ENCODE peak calls at places on chromosomes 2 and 18, in six cellular contexts. One of them, this sample, is unnamed.

GRCh38 chr2:69298261-69298660 is 88.8 kb downstream of the GFPT1 start:
- DNase-seq in adrenal gland: peak; percentile 80
- DNase-seq in uterus: no peak
- DNase-seq in breast epithelium: no peak
- DNase-seq in GM12878: no peak
- DNase-seq in tibial nerve: no peak
- DNase-seq in this sample: no peak

GRCh38 chr2:132733119-132733518 is 63.1 kb upstream of the LYPD1 start:
- DNase-seq in GM12878: no peak
- DNase-seq in uterus: no peak
- DNase-seq in tibial nerve: no peak
- DNase-seq in adrenal gland: no peak
- DNase-seq in breast epithelium: no peak
- DNase-seq in this sample: no peak

GRCh38 chr2:12270876-12271588 is 445.7 kb upstream of the TRIB2 start:
- DNase-seq in breast epithelium: no peak
- DNase-seq in GM12878: no peak
- DNase-seq in adrenal gland: no peak
- DNase-seq in uterus: no peak
- DNase-seq in tibial nerve: no peak
- DNase-seq in this sample: no peak

GRCh38 chr2:6965071-6965795 is 48.0 kb downstream of the RNF144A start:
- DNase-seq in adrenal gland: no peak
- DNase-seq in breast epithelium: no peak
- DNase-seq in uterus: no peak
- DNase-seq in GM12878: no peak
- DNase-seq in tibial nerve: no peak
- DNase-seq in this sample: no peak

GRCh38 chr2:224850081-224850480 is 133.9 kb upstream of the CCDC195 start:
- DNase-seq in tibial nerve: no peak
- DNase-seq in breast epithelium: no peak
- DNase-seq in adrenal gland: no peak
- DNase-seq in GM12878: no peak
- DNase-seq in uterus: no peak
- DNase-seq in this sample: no peak

GRCh38 chr2:102301867-102302362 is 9.4 kb upstream of the IL1RL1 start:
- DNase-seq in adrenal gland: no peak
- DNase-seq in GM12878: peak; percentile 47
- DNase-seq in breast epithelium: no peak
- DNase-seq in uterus: no peak
- DNase-seq in tibial nerve: no peak
- DNase-seq in this sample: no peak

GRCh38 chr18:58042826-58043362 is 1.1 kb upstream of the NEDD4L start:
- DNase-seq in adrenal gland: no peak
- DNase-seq in tibial nerve: no peak
- DNase-seq in uterus: no peak
- DNase-seq in breast epithelium: no peak
- DNase-seq in GM12878: no peak
- DNase-seq in this sample: no peak

GRCh38 chr2:72289283-72289682 is 141.6 kb upstream of the CYP26B1 start:
- DNase-seq in GM12878: no peak
- DNase-seq in uterus: no peak
- DNase-seq in tibial nerve: no peak
- DNase-seq in breast epithelium: no peak
- DNase-seq in adrenal gland: no peak
- DNase-seq in this sample: no peak

GRCh38 chr2:21267232-21267835 is 143.6 kb downstream of the TDRD15 start:
- DNase-seq in GM12878: no peak
- DNase-seq in adrenal gland: no peak
- DNase-seq in breast epithelium: no peak
- DNase-seq in tibial nerve: peak; percentile 32
- DNase-seq in uterus: no peak
- DNase-seq in this sample: no peak

GRCh38 chr2:54437588-54437987 is 18.5 kb upstream of the SPTBN1 start:
- DNase-seq in breast epithelium: no peak
- DNase-seq in uterus: no peak
- DNase-seq in adrenal gland: no peak
- DNase-seq in GM12878: no peak
- DNase-seq in tibial nerve: no peak
- DNase-seq in this sample: no peak

GRCh38 chr18:77651441-77651840 is 401.8 kb downstream of the GALR1 start:
- DNase-seq in adrenal gland: no peak
- DNase-seq in tibial nerve: no peak
- DNase-seq in GM12878: no peak
- DNase-seq in uterus: no peak
- DNase-seq in breast epithelium: no peak
- DNase-seq in this sample: no peak

GRCh38 chr2:54608224-54608623 is 115.2 kb upstream of the EML6 start:
- DNase-seq in adrenal gland: no peak
- DNase-seq in GM12878: no peak
- DNase-seq in uterus: no peak
- DNase-seq in tibial nerve: no peak
- DNase-seq in breast epithelium: no peak
- DNase-seq in this sample: peak; percentile 12

GRCh38 chr18:57909620-57910019 is 106.5 kb upstream of the ATP8B1 start:
- DNase-seq in GM12878: no peak
- DNase-seq in breast epithelium: no peak
- DNase-seq in tibial nerve: no peak
- DNase-seq in adrenal gland: no peak
- DNase-seq in uterus: no peak
- DNase-seq in this sample: no peak

GRCh38 chr2:5981241-5982055 is 289.3 kb downstream of the SOX11 start:
- DNase-seq in breast epithelium: no peak
- DNase-seq in uterus: no peak
- DNase-seq in adrenal gland: no peak
- DNase-seq in tibial nerve: no peak
- DNase-seq in GM12878: no peak
- DNase-seq in this sample: no peak

GRCh38 chr2:1480671-1481076 is 67.4 kb downstream of the TPO start:
- DNase-seq in GM12878: no peak
- DNase-seq in tibial nerve: no peak
- DNase-seq in adrenal gland: no peak
- DNase-seq in uterus: no peak
- DNase-seq in breast epithelium: no peak
- DNase-seq in this sample: no peak

GRCh38 chr2:65227035-65227470 is 578 bp upstream of the ACTR2 start:
- DNase-seq in breast epithelium: no peak
- DNase-seq in GM12878: no peak
- DNase-seq in uterus: peak; percentile 21
- DNase-seq in tibial nerve: no peak
- DNase-seq in adrenal gland: peak; percentile 15
- DNase-seq in this sample: no peak

GRCh38 chr2:105299290-105299689 is 30.2 kb downstream of the TGFBRAP1 start:
- DNase-seq in tibial nerve: no peak
- DNase-seq in GM12878: no peak
- DNase-seq in uterus: no peak
- DNase-seq in breast epithelium: no peak
- DNase-seq in adrenal gland: no peak
- DNase-seq in this sample: no peak

GRCh38 chr2:3243804-3244203 is 133.8 kb downstream of the EIPR1 start:
- DNase-seq in adrenal gland: no peak
- DNase-seq in uterus: no peak
- DNase-seq in GM12878: no peak
- DNase-seq in breast epithelium: no peak
- DNase-seq in tibial nerve: no peak
- DNase-seq in this sample: no peak

GRCh38 chr2:38233231-38233983 is 143.7 kb downstream of the ATL2 start:
- DNase-seq in uterus: no peak
- DNase-seq in adrenal gland: no peak
- DNase-seq in breast epithelium: no peak
- DNase-seq in tibial nerve: no peak
- DNase-seq in GM12878: no peak
- DNase-seq in this sample: peak; percentile 26

GRCh38 chr2:237873961-237874551 is 14.6 kb downstream of the RAMP1 start:
- DNase-seq in tibial nerve: no peak
- DNase-seq in breast epithelium: peak; percentile 45
- DNase-seq in GM12878: no peak
- DNase-seq in adrenal gland: no peak
- DNase-seq in uterus: peak; percentile 16
- DNase-seq in this sample: peak; percentile 17
- H3K4me3 ChIP-seq in tibial nerve: no peak overlapping the region
- H3K4me3 ChIP-seq in breast epithelium: no peak overlapping the region
- H3K4me3 ChIP-seq in GM12878: no peak overlapping the region
- H3K4me3 ChIP-seq in adrenal gland: no peak overlapping the region
- H3K4me3 ChIP-seq in uterus: no peak overlapping the region
- H3K4me3 ChIP-seq in this sample: no peak overlapping the region

DNA sequence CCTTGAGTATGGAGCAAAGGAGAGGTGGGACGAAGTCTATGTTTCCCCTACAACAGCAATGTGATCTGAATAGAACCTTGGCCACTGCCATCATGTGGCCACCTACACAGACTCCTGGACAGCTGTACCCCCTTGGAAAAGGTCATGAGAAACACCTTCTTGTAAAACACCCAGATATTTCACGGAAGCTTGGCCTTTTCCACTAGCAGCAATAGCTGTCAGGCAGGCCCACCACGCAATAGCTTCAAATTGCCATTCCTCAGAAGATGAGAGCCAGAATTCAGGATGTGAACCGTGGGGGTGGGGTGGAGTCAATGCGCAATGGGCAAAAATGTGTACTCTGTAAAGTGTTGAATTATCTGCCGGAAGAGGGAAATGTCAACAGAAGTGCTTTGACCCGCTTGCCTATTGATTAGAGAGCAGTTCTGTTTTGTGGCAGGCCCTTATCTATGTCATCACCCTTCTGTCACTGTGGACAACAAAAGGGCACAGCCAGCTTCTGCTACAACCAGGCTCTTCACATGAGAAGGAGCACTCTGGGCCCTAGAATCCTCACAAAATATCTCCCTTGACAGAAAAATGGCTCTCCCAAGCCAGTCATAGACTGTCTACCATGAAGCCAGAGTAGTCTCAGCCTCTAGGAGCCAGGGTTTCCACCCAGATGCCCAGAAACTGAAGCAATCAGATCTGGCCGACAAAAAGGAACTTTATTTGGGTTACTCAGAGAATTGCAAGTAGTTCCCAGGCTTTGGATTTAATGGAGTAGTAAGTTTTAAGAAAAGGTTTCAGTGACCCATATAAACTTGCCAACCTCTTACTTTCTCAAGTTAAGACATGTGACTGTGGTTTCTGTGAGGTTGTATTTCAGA is 9.5 kb downstream of the INPP1 start:
- DNase-seq in uterus: peak; percentile 23
- DNase-seq in adrenal gland: no peak
- DNase-seq in breast epithelium: no peak
- DNase-seq in tibial nerve: no peak
- DNase-seq in GM12878: no peak
- DNase-seq in this sample: no peak
- TF ChIP-seq POLR2A in uterus: no peak
- TF ChIP-seq POLR2A in adrenal gland: no peak
- TF ChIP-seq POLR2A in breast epithelium: no peak
- TF ChIP-seq POLR2A in tibial nerve: no peak
- TF ChIP-seq POLR2A in GM12878: no peak
- TF ChIP-seq POLR2A in this sample: no peak

DNA sequence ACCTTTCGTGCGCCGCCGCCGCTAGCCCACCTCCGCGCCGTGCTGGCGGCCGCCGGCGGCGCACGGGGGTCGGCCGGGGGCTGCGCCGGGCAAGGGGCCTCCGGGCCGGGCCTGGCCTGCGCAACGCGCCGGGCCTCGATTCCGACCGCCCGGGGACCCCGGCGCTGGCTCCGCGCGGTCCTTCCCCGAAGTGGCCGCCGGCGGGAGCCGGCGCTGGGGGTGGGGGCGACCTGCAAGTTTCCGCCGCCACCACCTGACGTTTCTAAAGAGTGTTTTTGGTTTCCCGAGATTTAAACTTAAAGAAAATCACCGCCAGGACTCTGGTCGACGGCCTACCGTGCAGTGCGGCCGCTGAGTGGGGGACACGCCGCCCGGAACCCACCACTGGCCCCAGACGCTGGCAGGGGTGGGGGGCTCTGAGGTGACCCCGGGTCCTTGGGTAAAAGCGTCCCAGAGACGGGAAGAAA is 3.8 kb upstream of the GATA6 start:
- DNase-seq in GM12878: no peak
- DNase-seq in breast epithelium: no peak
- DNase-seq in adrenal gland: no peak
- DNase-seq in tibial nerve: no peak
- DNase-seq in uterus: no peak
- DNase-seq in this sample: no peak
- H3K4me3 ChIP-seq in GM12878: no peak overlapping the region
- H3K4me3 ChIP-seq in breast epithelium: no peak overlapping the region
- H3K4me3 ChIP-seq in adrenal gland: no peak overlapping the region
- H3K4me3 ChIP-seq in tibial nerve: peak overlapping the region; percentile 21
- H3K4me3 ChIP-seq in uterus: peak overlapping the region; percentile 96
- H3K4me3 ChIP-seq in this sample: peak overlapping the region; percentile 86

GRCh38 chr2:99140056-99140859 is 1.2 kb upstream of the C2orf15 start:
- DNase-seq in breast epithelium: no peak
- DNase-seq in tibial nerve: no peak
- DNase-seq in adrenal gland: no peak
- DNase-seq in uterus: no peak
- DNase-seq in GM12878: no peak
- DNase-seq in this sample: no peak

GRCh38 chr2:99140860-99141109 is 722 bp upstream of the C2orf15 start:
- DNase-seq in adrenal gland: no peak
- DNase-seq in uterus: no peak
- DNase-seq in tibial nerve: no peak
- DNase-seq in breast epithelium: no peak
- DNase-seq in GM12878: no peak
- DNase-seq in this sample: no peak

GRCh38 chr2:99139003-99139402 is 2.5 kb upstream of the C2orf15 start:
- DNase-seq in uterus: no peak
- DNase-seq in tibial nerve: no peak
- DNase-seq in GM12878: no peak
- DNase-seq in breast epithelium: no peak
- DNase-seq in adrenal gland: no peak
- DNase-seq in this sample: no peak

GRCh38 chr2:99141110-99142108 is at the start of gene C2orf15:
- DNase-seq in tibial nerve: peak; percentile 84
- DNase-seq in uterus: peak; percentile 94
- DNase-seq in GM12878: peak; percentile 80
- DNase-seq in adrenal gland: peak; percentile 94
- DNase-seq in breast epithelium: peak; percentile 94
- DNase-seq in this sample: peak; percentile 93
- TF ChIP-seq POLR2A in tibial nerve: no peak
- TF ChIP-seq POLR2A in uterus: peak; percentile 39
- TF ChIP-seq POLR2A in GM12878: peak; percentile 89
- TF ChIP-seq POLR2A in adrenal gland: peak; percentile 95
- TF ChIP-seq POLR2A in breast epithelium: peak; percentile 56
- TF ChIP-seq POLR2A in this sample: no peak